ENCODE peak calls at places on chromosomes 7 and 10, in six cellular contexts. U is uterus, N is ovary, R is HCT116, I is spleen, K is heart left ventricle. E is an unnamed sample.

GRCh38 chr7:131076711-131077170 is 250.9 kb upstream of the MKLN1 start:
- DNase-seq in N (no peak), I (no peak), R (no peak), K (no peak), U (no peak), E (no peak)

GRCh38 chr10:73814896-73815718 is 3.7 kb upstream of the NDST2 start:
- DNase-seq in K (no peak), I (no peak), N (no peak), R (peak; percentile 48), U (no peak), E (no peak)

GRCh38 chr7:23277359-23277989 is 21.7 kb upstream of the MALSU1 start:
- DNase-seq in N (peak; percentile 35), R (peak; percentile 62), U (no peak), I (no peak), K (no peak), E (no peak)

GRCh38 chr10:124252097-124252715 is 158.8 kb upstream of the CHST15 start:
- DNase-seq in K (no peak), U (no peak), N (no peak), I (no peak), R (no peak), E (no peak)

GRCh38 chr7:36366649-36367560 is 22.8 kb upstream of the ANLN start:
- DNase-seq in I (peak; percentile 99), U (peak; percentile 86), R (peak; percentile 79), K (peak; percentile 91), N (peak; percentile 91), E (peak; percentile 76)

GRCh38 chr7:2721842-2722241 is 33.8 kb downstream of the AMZ1 start:
- DNase-seq in R (no peak), N (no peak), U (no peak), K (no peak), I (peak; percentile 82), E (no peak)

GRCh38 chr7:124667754-124668153 is 97.8 kb downstream of the GPR37 start:
- DNase-seq in I (no peak), N (no peak), R (no peak), K (no peak), U (no peak), E (no peak)

GRCh38 chr7:44103941-44104879 is at the start of gene AEBP1:
- DNase-seq in I (peak; percentile 87), U (peak; percentile 63), N (peak; percentile 66), R (no peak), K (no peak), E (no peak)

GRCh38 chr7:121480058-121480457 is 84.0 kb upstream of the FAM3C start:
- DNase-seq in R (no peak), U (no peak), K (no peak), I (no peak), N (no peak), E (no peak)

GRCh38 chr10:124917168-124917938 is 24.6 kb upstream of the ZRANB1 start:
- DNase-seq in N (peak; percentile 53), I (peak; percentile 91), R (no peak), U (peak; percentile 39), K (peak; percentile 48), E (peak; percentile 56)

GRCh38 chr10:3747248-3747960 is 37.6 kb downstream of the KLF6 start:
- DNase-seq in U (no peak), K (no peak), N (no peak), I (no peak), R (no peak), E (no peak)

GRCh38 chr10:33570495-33570894 is 236.0 kb upstream of the NRP1 start:
- DNase-seq in U (no peak), K (no peak), R (no peak), I (no peak), N (no peak), E (no peak)

GRCh38 chr7:66224171-66224773 is 19.1 kb downstream of the TPST1 start:
- DNase-seq in I (no peak), R (no peak), K (no peak), N (no peak), U (no peak), E (no peak)

GRCh38 chr7:106462365-106462859 is 177.6 kb upstream of the NAMPT start:
- DNase-seq in N (no peak), U (no peak), K (no peak), R (no peak), I (no peak), E (no peak)

GRCh38 chr10:22849077-22849810 is 78.6 kb upstream of the ARMC3 start:
- DNase-seq in N (peak; percentile 40), U (peak; percentile 45), K (peak; percentile 90), I (peak; percentile 81), R (no peak), E (peak; percentile 83)

GRCh38 chr10:104680467-104681401 is 39.6 kb downstream of the SORCS3 start:
- DNase-seq in N (peak; percentile 24), U (peak; percentile 19), I (no peak), K (peak; percentile 31), R (no peak), E (no peak)

GRCh38 chr10:21496285-21497176 is 29.0 kb downstream of the SKIDA1 start:
- DNase-seq in R (no peak), N (peak; percentile 51), I (peak; percentile 86), U (peak; percentile 37), K (peak; percentile 57), E (no peak)

GRCh38 chr7:81301815-81302214 is 383.0 kb upstream of the SEMA3C start:
- DNase-seq in I (no peak), K (no peak), N (no peak), U (no peak), R (no peak), E (no peak)

GRCh38 chr10:123649672-123650071 is 16.5 kb upstream of the GPR26 start:
- DNase-seq in U (no peak), K (no peak), I (no peak), R (no peak), N (no peak), E (no peak)

GRCh38 chr10:88184543-88185297 is 321.3 kb downstream of the PTEN start:
- DNase-seq in I (no peak), N (no peak), R (no peak), U (no peak), K (no peak), E (no peak)

GRCh38 chr7:106865130-106866115 is at the start of gene PIK3CG:
- DNase-seq in N (no peak), U (no peak), K (no peak), I (no peak), R (no peak), E (no peak)

GRCh38 chr7:100825215-100825671 is 2.1 kb downstream of the EPHB4 start:
- DNase-seq in U (peak; percentile 28), R (no peak), I (peak; percentile 83), N (no peak), K (peak; percentile 53), E (no peak)

GRCh38 chr7:74364061-74364460 is 74.9 kb downstream of the CLIP2 start:
- DNase-seq in R (no peak), K (no peak), I (no peak), U (no peak), N (no peak), E (no peak)

GRCh38 chr7:96861-97260 is 95.5 kb upstream of the FAM20C start:
- DNase-seq in K (no peak), I (no peak), N (no peak), U (no peak), R (no peak), E (no peak)

GRCh38 chr7:137692399-137692798 is 154.4 kb downstream of the DGKI start:
- DNase-seq in U (no peak), K (no peak), I (no peak), R (no peak), N (no peak), E (no peak)

GRCh38 chr10:129690248-129691070 is 223.4 kb downstream of the MGMT start:
- DNase-seq in R (no peak), N (no peak), K (no peak), I (no peak), U (no peak), E (no peak)

GRCh38 chr10:34746094-34746493 is 69.0 kb downstream of the PARD3 start:
- DNase-seq in K (no peak), I (no peak), U (no peak), R (peak; percentile 72), N (no peak), E (no peak)
- TF ChIP-seq CTCF in K (no peak), I (no peak), U (no peak), R (no peak), N (no peak), E (no peak)

GRCh38 chr7:94003446-94004023 is 620 bp downstream of the BET1 start:
- DNase-seq in U (no peak), N (no peak), I (no peak), R (no peak), K (no peak), E (no peak)
- TF ChIP-seq POLR2A in U (no peak), N (no peak), I (no peak), R (no peak), K (no peak), E (no peak)

GRCh38 chr7:138882249-138882648 is 84.3 kb upstream of the ATP6V0A4 start:
- DNase-seq in R (no peak), U (no peak), I (no peak), K (no peak), N (no peak), E (no peak)

GRCh38 chr7:138886501-138886917 is 88.5 kb upstream of the ATP6V0A4 start:
- DNase-seq in I (no peak), R (peak; percentile 56), K (no peak), U (no peak), N (no peak), E (no peak)

GRCh38 chr7:138887085-138887705 is 89.2 kb upstream of the ATP6V0A4 start:
- DNase-seq in I (no peak), K (no peak), R (no peak), N (no peak), U (no peak), E (no peak)

GRCh38 chr7:138887872-138888656 is 90.1 kb upstream of the ATP6V0A4 start:
- DNase-seq in N (no peak), I (no peak), U (no peak), K (no peak), R (no peak), E (no peak)

GRCh38 chr7:138885383-138886147 is 87.6 kb upstream of the ATP6V0A4 start:
- DNase-seq in U (no peak), I (no peak), N (no peak), R (no peak), K (no peak), E (no peak)
- TF ChIP-seq CTCF in U (no peak), I (no peak), N (no peak), R (peak; percentile 25), K (no peak), E (no peak)

GRCh38 chr10:77888356-77888703 is 38.2 kb downstream of the DLG5 start:
- DNase-seq in U (no peak), K (no peak), R (no peak), N (no peak), I (no peak), E (no peak)
- TF ChIP-seq POLR2A in U (no peak), K (no peak), R (no peak), N (no peak), I (no peak), E (no peak)

DNA sequence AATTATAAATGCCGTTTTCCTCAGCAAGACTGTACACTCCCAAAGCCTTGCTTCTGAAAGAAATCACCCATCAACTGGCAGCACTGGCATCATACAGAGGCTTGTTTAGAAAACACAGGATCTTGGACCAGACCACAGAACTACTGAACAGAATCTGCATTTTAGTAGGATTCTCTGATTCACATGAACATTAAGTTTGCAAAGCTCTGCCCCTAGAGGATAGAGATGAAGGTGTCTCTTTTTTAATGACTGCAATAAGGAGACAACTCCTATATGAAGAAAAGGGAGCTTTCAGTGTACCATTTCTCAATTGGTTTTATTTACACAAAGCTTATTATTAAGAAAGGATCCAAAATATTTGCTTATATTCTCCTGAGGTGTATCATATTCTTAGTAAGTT is 172.7 kb downstream of the AGMO start:
- DNase-seq in U (no peak), N (no peak), I (no peak), R (no peak), K (no peak), E (no peak)
- TF ChIP-seq CTCF in U (no peak), N (no peak), I (no peak), R (peak; percentile 33), K (no peak), E (no peak)